ENCODE peak calls at places on chromosomes 16 and 17, in six cellular contexts. V is amygdala; Q is stimulated activated CD4-positive, alpha-beta T cell treated with anti-CD3 and anti-CD28 coated beads, TNF-alpha, amount 100 ng/mL, for 48 hours; C is endodermal cell; L is SIG-M5; A is activated CD4-positive, alpha-beta T cell treated with anti-CD3 and anti-CD28 coated beads for 4 hours. K is an unnamed sample.

GRCh38 chr16:76931186-76931585 is 259.8 kb upstream of the MON1B start:
- DNase-seq in V (no peak), Q (no peak), C (no peak), L (no peak), A (no peak), K (no peak)

GRCh38 chr16:8689686-8690085 is 15.3 kb downstream of the ABAT start:
- DNase-seq in V (no peak), Q (no peak), C (no peak), L (no peak), A (no peak), K (no peak)

GRCh38 chr16:2090819-2091721 is 43.3 kb downstream of the TSC2 start:
- DNase-seq in V (no peak), Q (no peak), C (peak; percentile 97), L (no peak), A (no peak), K (no peak)

GRCh38 chr16:48194828-48195566 is 39.2 kb upstream of the ABCC12 start:
- DNase-seq in V (no peak), Q (no peak), C (no peak), L (no peak), A (no peak), K (no peak)

GRCh38 chr17:75061618-75062017 is 14.6 kb downstream of the KCTD2 start:
- DNase-seq in V (no peak), Q (no peak), C (no peak), L (no peak), A (no peak), K (no peak)

GRCh38 chr17:48494335-48494734 is 36.5 kb downstream of the HOXB1 start:
- DNase-seq in V (no peak), Q (no peak), C (no peak), L (no peak), A (no peak), K (no peak)

GRCh38 chr16:50190292-50190691 is 37.2 kb downstream of the TENT4B start:
- DNase-seq in V (no peak), Q (no peak), C (no peak), L (no peak), A (no peak), K (no peak)

GRCh38 chr16:68711421-68712139 is 25.5 kb upstream of the CDH1 start:
- DNase-seq in V (no peak), Q (no peak), C (no peak), L (no peak), A (no peak), K (no peak)

GRCh38 chr17:18362509-18363020 is 785 bp downstream of the SHMT1 start:
- DNase-seq in V (peak; percentile 72), Q (no peak), C (peak; percentile 76), L (no peak), A (no peak), K (no peak)

GRCh38 chr16:85595299-85595661 is 17.8 kb upstream of the GSE1 start:
- DNase-seq in V (no peak), Q (no peak), C (no peak), L (no peak), A (no peak), K (no peak)

GRCh38 chr17:38885728-38886642 is 16.1 kb downstream of the LASP1 start:
- DNase-seq in V (peak; percentile 40), Q (no peak), C (peak; percentile 75), L (no peak), A (no peak), K (no peak)

GRCh38 chr17:56297142-56297541 is 143.9 kb downstream of the ANKFN1 start:
- DNase-seq in V (no peak), Q (no peak), C (peak; percentile 56), L (no peak), A (no peak), K (no peak)

GRCh38 chr17:56593741-56594527 is 435 bp downstream of the NOG start:
- DNase-seq in V (no peak), Q (no peak), C (peak; percentile 91), L (no peak), A (peak; percentile 41), K (peak; percentile 41)

GRCh38 chr17:2602597-2603017 is 9.2 kb downstream of the PAFAH1B1 start:
- DNase-seq in V (no peak), Q (no peak), C (peak; percentile 53), L (no peak), A (no peak), K (no peak)

GRCh38 chr16:89072216-89073130 is 21.2 kb upstream of the ACSF3 start:
- DNase-seq in V (no peak), Q (no peak), C (no peak), L (no peak), A (no peak), K (no peak)

GRCh38 chr16:67389911-67390815 is 3.1 kb downstream of the TPPP3 start:
- DNase-seq in V (peak; percentile 52), Q (no peak), C (no peak), L (peak; percentile 20), A (no peak), K (no peak)

GRCh38 chr17:40500190-40500589 is 1.2 kb downstream of the TNS4 start:
- DNase-seq in V (no peak), Q (no peak), C (peak; percentile 58), L (no peak), A (no peak), K (no peak)

GRCh38 chr16:71373073-71373472 is 14.6 kb downstream of the CALB2 start:
- DNase-seq in V (no peak), Q (no peak), C (no peak), L (no peak), A (no peak), K (no peak)

GRCh38 chr16:81574168-81574567 is 129.6 kb downstream of the CMIP start:
- DNase-seq in V (peak; percentile 13), Q (no peak), C (no peak), L (no peak), A (no peak), K (no peak)

GRCh38 chr17:80725532-80725931 is 180.9 kb downstream of the RPTOR start:
- DNase-seq in V (no peak), Q (no peak), C (no peak), L (no peak), A (no peak), K (no peak)

GRCh38 chr16:29824589-29825144 is 4.4 kb downstream of the MVP start:
- DNase-seq in V (no peak), Q (no peak), C (no peak), L (no peak), A (no peak), K (no peak)

GRCh38 chr17:82586576-82587233 is 61.5 kb downstream of the WDR45B start:
- DNase-seq in V (no peak), Q (no peak), C (no peak), L (no peak), A (no peak), K (no peak)

GRCh38 chr17:72724375-72724774 is 368.1 kb downstream of the SLC39A11 start:
- DNase-seq in V (no peak), Q (no peak), C (no peak), L (no peak), A (no peak), K (no peak)